ENCODE peak calls at places on chromosomes 3 and 15, in four cellular contexts. U, P, B and V are unnamed samples.

GRCh38 chr3:134078169-134078821 is 48.6 kb upstream of the SLCO2A1 start:
- DNase-seq in U (peak), P (peak), B (no peak), V (peak)

GRCh38 chr3:147008886-147009285 is 397.5 kb downstream of the ZIC4 start:
- DNase-seq in U (no peak), P (no peak), B (no peak), V (no peak)

GRCh38 chr3:33312361-33312760 is 35.1 kb downstream of the FBXL2 start:
- DNase-seq in U (no peak), P (no peak), B (no peak), V (no peak)

GRCh38 chr3:23114479-23114878 is 88.6 kb upstream of the UBE2E2 start:
- DNase-seq in U (no peak), P (peak), B (no peak), V (no peak)

GRCh38 chr3:161016417-161017313 is 88.5 kb downstream of the B3GALNT1 start:
- DNase-seq in U (no peak), P (no peak), B (no peak), V (no peak)

GRCh38 chr3:53045107-53045783 is 628 bp downstream of the SFMBT1 start:
- DNase-seq in U (peak), P (peak), B (peak), V (peak)

GRCh38 chr15:92056875-92057274 is 203.4 kb downstream of the SLCO3A1 start:
- DNase-seq in U (no peak), P (no peak), B (no peak), V (no peak)

GRCh38 chr15:56996093-56996492 is 77.6 kb downstream of the TCF12 start:
- DNase-seq in U (no peak), P (no peak), B (no peak), V (no peak)

GRCh38 chr15:61196711-61197110 is 32.4 kb downstream of the RORA start:
- DNase-seq in U (no peak), P (no peak), B (no peak), V (no peak)

GRCh38 chr3:79587150-79587549 is 180.6 kb downstream of the ROBO1 start:
- DNase-seq in U (no peak), P (no peak), B (no peak), V (no peak)

GRCh38 chr3:138950701-138951100 is 3.7 kb downstream of the FOXL2NB start:
- DNase-seq in U (no peak), P (no peak), B (no peak), V (no peak)

GRCh38 chr3:138948371-138949001 is 1.5 kb downstream of the FOXL2NB start:
- DNase-seq in U (no peak), P (no peak), B (no peak), V (no peak)

GRCh38 chr3:138950006-138950644 is 3.1 kb downstream of the FOXL2NB start:
- DNase-seq in U (no peak), P (no peak), B (no peak), V (peak)

GRCh38 chr3:138949002-138949418 is 2.0 kb downstream of the FOXL2NB start:
- DNase-seq in U (no peak), P (no peak), B (no peak), V (no peak)

GRCh38 chr3:138949445-138950005 is 2.5 kb downstream of the FOXL2NB start:
- DNase-seq in U (no peak), P (no peak), B (no peak), V (no peak)
- H3K27ac ChIP-seq in U (no peak), P (no peak), B (no peak), V (no peak)

GRCh38 chr3:103613738-103614137 is 1178.9 kb downstream of the ZPLD1 start:
- DNase-seq in U (no peak), P (no peak), B (no peak), V (no peak)
- H3K27ac ChIP-seq in U (no peak), P (no peak), B (no peak), V (no peak)

DNA sequence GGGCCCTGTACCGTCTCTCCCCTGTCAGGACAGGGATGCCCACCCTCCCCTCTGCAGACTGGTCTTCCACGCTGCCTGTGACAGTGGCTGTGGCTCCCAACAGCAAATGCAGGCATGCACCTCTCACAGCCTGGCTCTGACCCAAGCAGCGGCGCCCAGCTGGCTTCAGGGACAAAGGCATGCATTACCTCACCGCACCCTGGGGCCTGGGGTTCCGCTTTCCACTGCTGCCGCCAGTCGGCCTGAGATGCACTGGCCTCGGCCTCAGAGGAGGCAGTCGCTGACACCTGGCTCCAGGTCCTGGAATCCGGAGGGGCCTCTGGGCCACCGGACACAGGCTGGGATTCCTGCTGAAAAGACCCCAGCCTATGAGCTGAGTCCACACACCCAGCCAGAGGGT is 70.3 kb downstream of the SCN5A start:
- DNase-seq in U (peak), P (no peak), B (peak), V (no peak)
- H3K27ac ChIP-seq in U (no peak), P (no peak), B (no peak), V (no peak)

GRCh38 chr15:39041979-39042485 is 477.4 kb upstream of the RASGRP1 start:
- DNase-seq in U (no peak), P (no peak), B (no peak), V (no peak)

GRCh38 chr15:39040861-39041260 is 476.2 kb upstream of the RASGRP1 start:
- DNase-seq in U (no peak), P (no peak), B (no peak), V (no peak)
- H3K27ac ChIP-seq in U (no peak), P (no peak), B (no peak), V (no peak)

GRCh38 chr15:66456211-66456610 is 41.4 kb downstream of the SNAPC5 start:
- DNase-seq in U (no peak), P (peak), B (no peak), V (no peak)
- H3K27ac ChIP-seq in U (no peak), P (peak), B (no peak), V (no peak)

GRCh38 chr15:74396445-74397238 is 29.2 kb upstream of the CYP11A1 start:
- DNase-seq in U (peak), P (peak), B (no peak), V (no peak)
- H3K27ac ChIP-seq in U (peak), P (peak), B (no peak), V (no peak)

GRCh38 chr15:31077981-31078380 is 23.5 kb downstream of the TRPM1 start:
- DNase-seq in U (no peak), P (no peak), B (no peak), V (no peak)

GRCh38 chr15:31080618-31081017 is 20.9 kb downstream of the TRPM1 start:
- DNase-seq in U (no peak), P (no peak), B (peak), V (peak)

GRCh38 chr15:31078461-31078860 is 23.1 kb downstream of the TRPM1 start:
- DNase-seq in U (no peak), P (no peak), B (no peak), V (no peak)

GRCh38 chr15:31081568-31082250 is 19.8 kb downstream of the TRPM1 start:
- DNase-seq in U (no peak), P (peak), B (no peak), V (peak)

GRCh38 chr15:31079519-31079918 is 22.0 kb downstream of the TRPM1 start:
- DNase-seq in U (no peak), P (peak), B (no peak), V (no peak)
- H3K27ac ChIP-seq in U (no peak), P (no peak), B (no peak), V (no peak)

GRCh38 chr3:187352581-187353575 is 15.3 kb upstream of the RTP4 start:
- DNase-seq in U (no peak), P (peak), B (no peak), V (peak)
- H3K27ac ChIP-seq in U (no peak), P (peak), B (no peak), V (no peak)

GRCh38 chr3:11602886-11603285 is 40.8 kb downstream of the VGLL4 start:
- DNase-seq in U (no peak), P (no peak), B (no peak), V (no peak)
- H3K27ac ChIP-seq in U (peak), P (peak), B (peak), V (no peak)

GRCh38 chr15:99134317-99134821 is 29.5 kb downstream of the SYNM start:
- DNase-seq in U (no peak), P (no peak), B (no peak), V (peak)
- H3K27ac ChIP-seq in U (no peak), P (peak), B (peak), V (no peak)